ENCODE peak calls at places on chromosome 17, in six cellular contexts. W is GM23338, N is K562, Q is GM12878, S is HepG2, L is H1. T is an unnamed sample.

GRCh38 chr17:3602499-3602898 is 6.7 kb downstream of the TRPV1 start:
- DNase-seq in W (peak), N (peak), Q (no peak), S (peak), L (no peak), T (peak)

GRCh38 chr17:66829386-66829864 is 5.5 kb upstream of the CACNG5 start:
- DNase-seq in W (peak), N (peak), Q (no peak), S (peak), L (peak), T (peak)

GRCh38 chr17:63537001-63537400 is 13.3 kb upstream of the DCAF7 start:
- DNase-seq in W (no peak), N (no peak), Q (no peak), S (no peak), L (no peak), T (no peak)

GRCh38 chr17:35002876-35003551 is 22.7 kb downstream of the LIG3 start:
- DNase-seq in W (no peak), N (no peak), Q (no peak), S (no peak), L (no peak), T (no peak)

GRCh38 chr17:65885484-65885883 is 306.4 kb downstream of the CEP112 start:
- DNase-seq in W (no peak), N (no peak), Q (no peak), S (no peak), L (no peak), T (no peak)

GRCh38 chr17:41695954-41696720 is 7.5 kb downstream of the EIF1 start:
- DNase-seq in W (peak), N (peak), Q (no peak), S (peak), L (no peak), T (peak)

GRCh38 chr17:75557075-75557851 is 30.3 kb upstream of the MYO15B start:
- DNase-seq in W (no peak), N (peak), Q (no peak), S (peak), L (no peak), T (no peak)

GRCh38 chr17:43175213-43176118 is 4.5 kb downstream of the NBR1 start:
- DNase-seq in W (no peak), N (no peak), Q (no peak), S (peak), L (no peak), T (no peak)

GRCh38 chr17:77942111-77942988 is 16.2 kb upstream of the TNRC6C start:
- DNase-seq in W (no peak), N (no peak), Q (no peak), S (peak), L (no peak), T (no peak)

GRCh38 chr17:83053021-83053778 is 26.2 kb upstream of the METRNL start:
- DNase-seq in W (no peak), N (no peak), Q (no peak), S (no peak), L (no peak), T (no peak)

GRCh38 chr17:9587969-9588656 is 11.7 kb downstream of the CFAP52 start:
- DNase-seq in W (peak), N (no peak), Q (no peak), S (peak), L (no peak), T (no peak)

GRCh38 chr17:2122641-2123302 is 67.9 kb downstream of the HIC1 start:
- DNase-seq in W (peak), N (no peak), Q (no peak), S (no peak), L (no peak), T (peak)

GRCh38 chr17:64661731-64661980 is 451 bp downstream of the SMURF2 start:
- DNase-seq in W (no peak), N (no peak), Q (no peak), S (no peak), L (no peak), T (no peak)

GRCh38 chr17:48522990-48523389 is 7.8 kb downstream of the HOXB1 start:
- DNase-seq in W (no peak), N (no peak), Q (no peak), S (no peak), L (no peak), T (no peak)
- TF ChIP-seq CTCF in W (peak), N (peak), Q (no peak), S (no peak), L (peak), T (no peak)

DNA sequence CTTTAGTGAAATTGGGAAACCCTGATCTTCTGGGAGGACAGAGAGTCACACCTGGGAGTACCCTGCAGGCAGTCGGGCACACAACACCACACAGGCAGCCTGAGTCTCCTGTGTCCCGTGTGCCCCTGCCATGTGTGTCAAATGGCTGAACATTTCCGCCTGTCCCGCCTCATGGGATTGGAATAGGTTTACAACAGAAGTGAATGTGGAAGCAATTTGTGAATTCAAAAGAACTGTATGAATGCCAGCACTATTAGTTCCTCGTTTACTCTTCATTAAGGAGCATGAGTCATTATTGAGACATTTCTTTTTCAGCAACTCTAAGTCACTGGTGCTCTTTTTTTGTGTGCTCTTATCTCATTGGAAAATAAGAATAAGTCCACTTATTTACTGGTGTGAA is 226.5 kb downstream of the PMP22 start:
- DNase-seq in W (no peak), N (no peak), Q (no peak), S (no peak), L (no peak), T (no peak)
- TF ChIP-seq CREB1 in W (no peak), N (no peak), Q (no peak), S (no peak), L (no peak), T (no peak)

GRCh38 chr17:28644782-28645575 is at the start of gene BLTP2:
- DNase-seq in W (peak), N (peak), Q (peak), S (peak), L (peak), T (peak)
- TF ChIP-seq CTCF in W (no peak), N (no peak), Q (no peak), S (peak), L (no peak), T (no peak)

DNA sequence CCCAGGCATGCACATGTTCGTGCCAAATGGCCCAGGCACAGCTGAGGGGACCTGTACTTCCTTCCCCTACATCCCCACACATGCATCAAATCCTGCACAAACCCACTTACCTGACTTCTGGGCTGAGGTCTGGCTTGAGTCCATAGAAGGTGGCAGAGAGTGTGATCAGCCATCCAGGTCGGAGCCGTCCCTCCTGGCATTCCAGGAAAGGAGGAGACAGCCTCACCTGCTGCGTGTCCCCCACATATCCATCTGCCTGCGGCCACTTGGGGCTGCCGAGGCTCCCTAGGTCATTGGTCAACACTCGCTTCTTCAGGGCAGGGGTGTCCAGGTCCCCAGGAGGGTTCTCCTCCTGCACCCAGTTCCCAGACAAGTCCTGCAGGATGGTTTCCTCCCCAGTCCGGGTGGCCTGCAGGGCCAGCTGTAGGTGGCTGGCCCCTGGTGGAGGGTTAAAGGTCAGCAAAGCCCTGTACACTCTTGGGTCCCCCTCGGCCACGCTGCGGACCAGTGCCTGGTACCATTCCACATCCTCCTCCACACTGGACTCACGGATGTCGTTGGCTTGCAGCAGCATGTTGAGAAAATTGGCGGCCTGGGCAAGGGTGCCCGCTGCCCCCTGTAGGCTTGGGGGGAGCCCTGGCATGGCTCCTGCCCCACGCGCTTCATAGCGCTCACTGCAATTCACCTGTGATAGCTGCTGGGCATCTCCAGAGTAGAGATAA is 709 bp downstream of the GPR179 start:
- DNase-seq in W (no peak), N (no peak), Q (no peak), S (no peak), L (no peak), T (no peak)
- TF ChIP-seq CREB1 in W (no peak), N (no peak), Q (no peak), S (no peak), L (no peak), T (no peak)

DNA sequence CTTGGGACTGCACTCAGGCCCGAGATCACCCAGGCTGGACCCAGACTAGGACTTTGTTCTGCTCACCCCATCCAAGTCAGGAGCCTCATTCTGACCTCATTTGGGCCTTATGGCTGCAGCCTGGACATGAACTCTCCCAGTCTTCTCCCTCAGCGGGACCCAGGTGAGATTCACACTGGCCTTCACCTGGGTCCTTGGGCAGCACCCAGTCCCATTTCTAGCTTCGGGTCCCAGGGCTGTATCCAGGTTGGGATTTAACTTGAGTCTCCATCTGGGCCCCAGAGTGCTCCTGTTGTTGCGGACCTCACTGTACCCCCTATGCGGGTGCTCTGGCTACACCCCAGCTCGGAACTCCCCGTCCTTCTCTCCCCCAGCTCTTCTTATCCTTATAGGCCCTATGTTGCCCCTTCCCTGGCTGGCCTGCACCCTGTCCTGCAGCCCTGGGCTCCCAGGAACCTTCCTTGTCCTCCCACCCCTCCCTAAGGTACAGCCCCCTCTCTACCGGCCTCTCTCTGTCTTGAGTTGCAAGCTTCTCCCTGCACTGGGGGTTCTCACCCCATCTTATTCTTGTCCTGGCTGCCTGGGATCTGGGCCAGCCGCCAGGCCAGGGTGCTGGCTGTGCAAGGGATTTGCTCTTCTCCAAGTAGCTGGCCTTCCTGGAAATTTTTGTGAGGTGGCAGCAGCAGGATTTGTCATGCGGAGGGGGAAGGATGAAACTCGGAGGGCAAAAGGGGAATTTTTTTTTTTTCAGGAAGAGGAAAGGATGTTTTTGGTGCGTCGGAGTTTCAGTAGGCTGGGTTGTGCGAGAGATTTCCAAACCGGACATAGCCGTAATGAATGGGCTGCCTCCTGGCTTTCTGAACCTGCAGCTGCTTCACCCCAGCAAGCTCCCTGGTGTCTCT is 904 bp downstream of the MAP2K3 start:
- DNase-seq in W (no peak), N (no peak), Q (no peak), S (no peak), L (no peak), T (no peak)
- TF ChIP-seq CTCF in W (no peak), N (no peak), Q (no peak), S (no peak), L (no peak), T (no peak)

DNA sequence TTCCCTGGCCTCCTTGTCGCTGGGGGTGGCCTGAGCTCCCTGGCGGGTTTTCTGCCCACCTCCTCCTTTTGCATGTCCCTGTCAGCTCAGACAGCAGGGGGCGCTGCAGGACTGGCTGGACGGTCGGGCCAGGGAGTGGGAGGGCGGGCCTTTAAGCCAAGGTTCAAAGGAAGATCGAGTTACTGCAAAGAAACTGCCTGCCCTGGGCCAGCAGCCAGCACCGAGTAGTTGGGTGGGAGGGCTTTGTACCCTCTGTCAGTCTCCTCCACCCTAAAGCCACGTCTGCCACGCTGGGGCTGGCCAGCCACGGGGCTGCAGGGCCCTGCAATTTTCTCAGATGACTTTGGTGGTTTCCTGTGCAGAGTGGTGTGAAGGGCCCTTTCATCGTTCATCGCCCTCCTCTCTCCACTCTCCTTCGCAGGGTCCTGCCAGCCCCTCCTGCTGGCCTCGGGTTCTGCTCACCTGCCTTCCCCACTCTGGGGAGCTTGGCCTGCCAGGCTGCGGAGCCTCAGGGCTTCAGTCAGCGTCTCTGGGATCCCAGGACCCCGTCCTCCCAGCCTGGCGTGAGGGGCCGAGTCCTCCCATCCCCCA is 12.3 kb downstream of the GPR142 start:
- DNase-seq in W (peak), N (peak), Q (peak), S (peak), L (peak), T (peak)
- TF ChIP-seq CREB1 in W (no peak), N (no peak), Q (no peak), S (no peak), L (no peak), T (no peak)

T was measured in WTC11.